ENCODE peak calls at places on chromosomes 5 and 9, in ten cellular contexts. R is activated naive CD8-positive, alpha-beta T cell treated with anti-CD3 and anti-CD28 coated beads, Interleukin-2, amount 50 U/mL, for 24 hours; Z is psoas muscle; U is stimulated activated CD4-positive, alpha-beta T cell treated with anti-CD3 and anti-CD28 coated beads, Interleukin-1b, Interleukin-23, amount 100 ng/mL, for 4 hours; E is GM20000; G is activated gamma-delta T cell treated with Interleukin-2 at 50 U/mL for 16 hours; O is T47D; Q is SK-N-MC; N is activated naive CD4-positive, alpha-beta T cell treated with anti-CD3 and anti-CD28 coated beads for 36 hours; J is AG08396. L is an unnamed sample.

GRCh38 chr9:6147847-6148246 is 67.8 kb upstream of the IL33 start:
- DNase-seq in E (no peak), G (no peak), U (no peak), R (no peak), Q (no peak), Z (no peak), N (no peak), O (no peak), J (no peak), L (no peak)

GRCh38 chr5:73591698-73592501 is 26.4 kb downstream of the UTP15 start:
- DNase-seq in R (no peak), O (no peak), U (no peak), J (no peak), E (no peak), Z (no peak), G (no peak), N (no peak), Q (no peak), L (no peak)

GRCh38 chr9:129570450-129571297 is 50.2 kb downstream of the C9orf50 start:
- DNase-seq in U (no peak), N (no peak), G (no peak), Z (peak; percentile 69), O (no peak), R (peak; percentile 30), Q (no peak), E (no peak), J (peak; percentile 80), L (peak; percentile 64)

GRCh38 chr9:124054671-124055212 is 43.2 kb downstream of the LHX2 start:
- DNase-seq in Z (no peak), O (no peak), J (peak; percentile 83), G (no peak), Q (no peak), U (no peak), N (peak; percentile 55), E (peak; percentile 73), R (peak; percentile 26), L (no peak)

GRCh38 chr5:6399978-6400910 is 21.9 kb upstream of the MED10 start:
- DNase-seq in J (no peak), Z (no peak), R (no peak), E (no peak), Q (no peak), O (no peak), U (no peak), N (no peak), G (no peak), L (no peak)

GRCh38 chr5:77936365-77936693 is 160.2 kb upstream of the TBCA start:
- DNase-seq in J (no peak), Q (no peak), R (no peak), E (no peak), O (no peak), Z (no peak), N (no peak), U (no peak), G (no peak), L (no peak)

GRCh38 chr5:83919071-83920041 is 198.7 kb upstream of the HAPLN1 start:
- DNase-seq in Z (no peak), R (no peak), Q (no peak), U (no peak), G (no peak), N (no peak), E (no peak), J (no peak), O (no peak), L (no peak)

GRCh38 chr9:23851024-23851629 is 25.1 kb upstream of the ELAVL2 start:
- DNase-seq in R (no peak), E (no peak), J (no peak), O (no peak), Z (no peak), U (no peak), Q (no peak), G (no peak), N (no peak), L (no peak)

GRCh38 chr5:14250094-14250777 is 107.1 kb downstream of the TRIO start:
- DNase-seq in R (no peak), Z (peak; percentile 65), E (no peak), N (no peak), O (no peak), J (peak; percentile 45), U (no peak), G (no peak), Q (no peak), L (peak; percentile 66)

GRCh38 chr9:128104171-128104618 is 23.3 kb downstream of the PTGES2 start:
- DNase-seq in O (no peak), R (no peak), G (no peak), Z (peak; percentile 69), Q (no peak), N (no peak), U (no peak), J (no peak), E (no peak), L (no peak)

GRCh38 chr9:37412431-37413151 is 9.9 kb upstream of the GRHPR start:
- DNase-seq in Q (no peak), E (no peak), J (peak; percentile 64), U (no peak), R (no peak), N (no peak), O (no peak), G (no peak), Z (peak; percentile 68), L (no peak)

GRCh38 chr5:14105717-14106435 is 37.3 kb upstream of the TRIO start:
- DNase-seq in G (no peak), Z (peak; percentile 21), N (no peak), O (no peak), E (no peak), J (peak; percentile 55), Q (no peak), U (no peak), R (no peak), L (no peak)

GRCh38 chr5:175859422-175859821 is 12.0 kb upstream of the CPLX2 start:
- DNase-seq in N (no peak), J (no peak), E (no peak), O (no peak), R (no peak), U (no peak), Q (no peak), Z (no peak), G (no peak), L (no peak)

GRCh38 chr5:172452398-172453205 is 1.7 kb downstream of the SH3PXD2B start:
- DNase-seq in J (peak; percentile 56), E (no peak), Z (no peak), G (no peak), Q (no peak), U (no peak), N (no peak), O (no peak), R (no peak), L (no peak)

GRCh38 chr5:150190987-150191386 is 1.1 kb downstream of the SLC6A7 start:
- DNase-seq in O (peak; percentile 70), N (no peak), G (no peak), J (no peak), Q (no peak), U (no peak), E (no peak), Z (no peak), R (no peak), L (no peak)

GRCh38 chr9:94250456-94250855 is 8.6 kb upstream of the ZNF169 start:
- DNase-seq in U (no peak), O (no peak), N (peak; percentile 45), J (no peak), R (no peak), G (peak; percentile 29), E (no peak), Q (no peak), Z (no peak), L (no peak)

GRCh38 chr5:136212252-136212721 is 19.3 kb upstream of the SMIM32 start:
- DNase-seq in U (peak; percentile 34), E (peak; percentile 75), N (peak; percentile 55), G (peak; percentile 46), J (peak; percentile 73), O (peak; percentile 79), Q (peak; percentile 3), R (peak; percentile 53), Z (peak; percentile 44), L (peak; percentile 76)

GRCh38 chr5:172837640-172838039 is 3.6 kb downstream of the ERGIC1 start:
- DNase-seq in U (no peak), E (peak; percentile 75), Z (no peak), Q (no peak), O (peak; percentile 59), G (peak; percentile 74), J (no peak), R (peak; percentile 33), N (peak; percentile 64), L (no peak)

GRCh38 chr5:54404568-54404967 is 50.9 kb upstream of the HSPB3 start:
- DNase-seq in E (no peak), Z (no peak), R (no peak), Q (no peak), J (no peak), U (no peak), G (no peak), N (no peak), O (no peak), L (no peak)

GRCh38 chr5:73201547-73202513 is 28.8 kb downstream of the TMEM174 start:
- DNase-seq in R (peak; percentile 80), J (peak; percentile 83), Q (no peak), O (peak; percentile 89), G (peak; percentile 63), U (peak; percentile 68), E (peak; percentile 75), N (peak; percentile 81), Z (peak; percentile 69), L (peak; percentile 62)

GRCh38 chr9:129036923-129037766 is 719 bp downstream of the MIGA2 start:
- DNase-seq in N (no peak), E (no peak), O (no peak), Q (no peak), R (no peak), Z (no peak), G (no peak), J (no peak), U (no peak), L (peak; percentile 33)

GRCh38 chr5:108530706-108531105 is 148.8 kb upstream of the FBXL17 start:
- DNase-seq in R (no peak), G (no peak), O (no peak), N (no peak), J (no peak), U (no peak), Q (no peak), Z (no peak), E (no peak), L (no peak)

GRCh38 chr9:71909887-71910601 is 949 bp downstream of the ABHD17B start:
- DNase-seq in Q (no peak), Z (peak; percentile 66), N (peak; percentile 44), E (peak; percentile 44), R (peak; percentile 58), J (peak; percentile 43), G (peak; percentile 9), U (peak; percentile 30), O (no peak), L (peak; percentile 35)

GRCh38 chr9:37503736-37504135 is 18.0 kb downstream of the POLR1E start:
- DNase-seq in J (no peak), Q (no peak), R (no peak), N (no peak), U (no peak), G (peak; percentile 44), O (no peak), Z (no peak), E (no peak), L (no peak)

GRCh38 chr9:33146298-33146697 is 20.8 kb downstream of the B4GALT1 start:
- DNase-seq in G (no peak), Q (no peak), O (no peak), J (no peak), R (no peak), Z (no peak), E (no peak), U (no peak), N (no peak), L (no peak)

GRCh38 chr5:26942481-26942880 is 95.9 kb downstream of the CDH9 start:
- DNase-seq in Q (no peak), Z (no peak), N (no peak), O (no peak), U (no peak), J (no peak), G (no peak), R (no peak), E (no peak), L (no peak)

GRCh38 chr5:916441-917293 is 24.0 kb downstream of the TRIP13 start:
- DNase-seq in E (no peak), Z (no peak), N (no peak), Q (no peak), G (no peak), U (no peak), O (no peak), J (no peak), R (no peak), L (no peak)

GRCh38 chr9:121388140-121388925 is 18.3 kb upstream of the STOM start:
- DNase-seq in J (no peak), E (no peak), U (no peak), G (no peak), Q (no peak), N (no peak), O (no peak), Z (no peak), R (no peak), L (no peak)